ENCODE peak calls at places on chromosome 19, in seven cellular contexts. I is CD8-positive, alpha-beta memory T cell; Y is neural progenitor cell; R is IMR-90; P is tibial nerve; Z is stomach; E is HCT116. L is an unnamed sample. For H3K27me3 and H3K4me1, the result is how much of the 10 kb centered on the place peaks cover.

GRCh38 chr19:13102666-13103584 is at the start of gene LYL1:
- DNase-seq in E (no peak), R (no peak), Y (peak), P (no peak), Z (peak), I (no peak), L (no peak)

GRCh38 chr19:3671680-3672574 is 28.3 kb downstream of the PIP5K1C start:
- DNase-seq in I (no peak), Z (no peak), R (peak), P (no peak), Y (no peak), E (no peak), L (no peak)

GRCh38 chr19:5947435-5947834 is 30.5 kb downstream of the RANBP3 start:
- DNase-seq in R (peak), Y (no peak), P (peak), Z (peak), I (no peak), E (no peak), L (no peak)

GRCh38 chr19:6489278-6490061 is 7.9 kb upstream of the DENND1C start:
- DNase-seq in E (no peak), I (no peak), Y (no peak), Z (no peak), P (no peak), R (no peak), L (no peak)

GRCh38 chr19:45913874-45914830 is at the start of gene NANOS2:
- DNase-seq in Z (no peak), R (no peak), P (no peak), E (peak), Y (peak), I (no peak), L (no peak)

GRCh38 chr19:39339636-39340035 is 2.6 kb upstream of the SAMD4B start:
- DNase-seq in Z (no peak), I (no peak), E (no peak), P (no peak), Y (no peak), R (no peak), L (no peak)

GRCh38 chr19:4233282-4233853 is 4.0 kb downstream of the EBI3 start:
- DNase-seq in I (peak), P (no peak), Z (peak), Y (peak), R (peak), E (peak), L (no peak)

GRCh38 chr19:39941151-39941550 is 6.7 kb upstream of the FCGBP start:
- DNase-seq in Z (peak), Y (no peak), P (no peak), R (no peak), I (no peak), E (no peak), L (no peak)

GRCh38 chr19:38183227-38183914 is 40.7 kb downstream of the DPF1 start:
- DNase-seq in Z (no peak), P (no peak), R (no peak), Y (peak), I (no peak), E (no peak), L (no peak)

GRCh38 chr19:38769635-38770211 is 3.6 kb downstream of the LGALS7 start:
- DNase-seq in R (peak), E (peak), I (peak), Y (peak), Z (peak), P (peak), L (no peak)

GRCh38 chr19:29162694-29163093 is 50.3 kb downstream of the UQCRFS1 start:
- DNase-seq in E (no peak), R (no peak), Y (no peak), I (no peak), P (no peak), Z (no peak), L (no peak)

GRCh38 chr19:19051478-19052213 is 12.1 kb upstream of the SLC25A42 start:
- DNase-seq in E (no peak), Y (no peak), R (no peak), I (no peak), P (no peak), Z (no peak), L (no peak)

GRCh38 chr19:30044273-30045259 is 102.5 kb downstream of the URI1 start:
- DNase-seq in Z (no peak), R (no peak), P (no peak), E (no peak), I (no peak), Y (no peak), L (no peak)

GRCh38 chr19:58558066-58558622 is at the start of gene UBE2M:
- DNase-seq in P (no peak), I (peak), R (no peak), Y (no peak), Z (peak), E (no peak), L (no peak)

GRCh38 chr19:45211751-45212381 is 33.3 kb downstream of the BLOC1S3 start:
- DNase-seq in Y (no peak), Z (peak), P (peak), I (no peak), R (no peak), E (no peak), L (no peak)

GRCh38 chr19:46579286-46579944 is 21.7 kb upstream of the CALM3 start:
- DNase-seq in R (no peak), E (no peak), I (peak), Y (peak), Z (no peak), P (no peak), L (no peak)

GRCh38 chr19:46953955-46954501 is 65.6 kb upstream of the NPAS1 start:
- DNase-seq in Y (no peak), E (no peak), Z (no peak), P (no peak), R (no peak), I (no peak), L (no peak)

GRCh38 chr19:46824887-46825730 is 25.5 kb downstream of the AP2S1 start:
- DNase-seq in R (no peak), Y (no peak), E (no peak), P (no peak), I (no peak), Z (no peak), L (no peak)

GRCh38 chr19:7784856-7785255 is 21.8 kb downstream of the CLEC4M start:
- DNase-seq in R (no peak), Z (no peak), Y (no peak), E (no peak), P (no peak), I (no peak), L (no peak)
- H3K27me3 ChIP-seq in R (under half), Z (under half), Y (half or more), E (under half), P (under half), I (under half), L (under half)

GRCh38 chr19:1861599-1862031 is 1.8 kb downstream of the KLF16 start:
- DNase-seq in Z (no peak), Y (no peak), R (no peak), P (no peak), E (no peak), I (no peak), L (no peak)
- H3K4me1 ChIP-seq in Z (half or more), Y (half or more), R (under half), P (half or more), E (half or more), I (under half), L (half or more)

GRCh38 chr19:2477141-2477710 is 1.3 kb downstream of the GADD45B start:
- DNase-seq in R (peak), Y (peak), Z (peak), P (no peak), I (no peak), E (no peak), L (no peak)

GRCh38 chr19:2477732-2478191 is 1.8 kb downstream of the GADD45B start:
- DNase-seq in P (no peak), Z (no peak), I (peak), Y (no peak), E (no peak), R (peak), L (no peak)

GRCh38 chr19:2478324-2478755 is 2.4 kb downstream of the GADD45B start:
- DNase-seq in R (peak), E (no peak), Y (peak), I (peak), P (peak), Z (peak), L (no peak)

GRCh38 chr19:2479556-2480194 is 3.7 kb downstream of the GADD45B start:
- DNase-seq in Z (no peak), P (no peak), I (no peak), E (no peak), R (no peak), Y (no peak), L (no peak)

DNA sequence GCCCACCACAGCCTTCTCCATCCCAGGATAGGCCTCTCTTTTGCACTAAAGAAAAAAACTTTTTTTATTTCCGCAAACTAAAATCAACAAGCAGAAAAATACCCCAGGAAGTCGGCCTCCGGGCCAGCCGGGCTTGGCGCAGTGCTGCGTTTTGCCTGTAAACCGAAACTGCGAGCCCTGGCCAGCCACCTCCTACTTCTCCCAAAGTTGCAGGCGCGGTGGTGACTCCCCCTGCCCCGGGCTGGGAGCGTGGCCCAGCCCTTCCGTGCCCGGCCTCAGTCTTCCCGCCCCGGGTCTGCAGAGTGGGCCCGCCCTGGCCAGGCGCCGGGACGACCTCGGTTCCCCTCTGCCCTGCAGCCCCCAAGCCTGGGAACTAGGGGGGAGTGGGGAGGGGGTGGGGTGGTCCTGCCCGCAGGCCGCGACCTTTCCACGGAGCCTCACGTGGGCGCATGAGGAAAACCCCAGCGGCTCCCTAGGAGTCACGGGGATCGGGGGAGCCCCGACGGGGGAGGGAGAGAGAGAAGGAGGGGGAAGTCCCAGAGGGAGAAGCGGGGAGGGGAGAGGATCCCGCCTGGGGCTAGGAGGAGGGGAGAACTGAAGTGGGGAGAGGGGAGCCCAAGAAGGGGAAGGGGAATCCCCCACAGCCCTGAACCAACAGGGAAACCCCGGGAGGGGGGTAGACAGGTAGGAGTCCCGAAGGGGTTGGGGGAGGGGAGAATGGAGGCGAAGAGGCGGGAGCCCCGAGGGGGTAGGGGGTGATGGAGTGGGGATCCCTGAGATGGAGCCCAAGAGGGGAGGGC is 3.0 kb downstream of the GADD45B start:
- DNase-seq in I (peak), Z (peak), E (no peak), P (peak), R (peak), Y (peak), L (no peak)
- H3K27me3 ChIP-seq in I (under half), Z (under half), E (under half), P (under half), R (under half), Y (half or more), L (under half)

GRCh38 chr19:1173160-1173844 is 766 bp downstream of the SBNO2 start:
- DNase-seq in R (no peak), P (no peak), Y (peak), Z (no peak), E (no peak), I (no peak), L (no peak)
- H3K4me1 ChIP-seq in R (under half), P (under half), Y (under half), Z (half or more), E (half or more), I (under half), L (half or more)

DNA sequence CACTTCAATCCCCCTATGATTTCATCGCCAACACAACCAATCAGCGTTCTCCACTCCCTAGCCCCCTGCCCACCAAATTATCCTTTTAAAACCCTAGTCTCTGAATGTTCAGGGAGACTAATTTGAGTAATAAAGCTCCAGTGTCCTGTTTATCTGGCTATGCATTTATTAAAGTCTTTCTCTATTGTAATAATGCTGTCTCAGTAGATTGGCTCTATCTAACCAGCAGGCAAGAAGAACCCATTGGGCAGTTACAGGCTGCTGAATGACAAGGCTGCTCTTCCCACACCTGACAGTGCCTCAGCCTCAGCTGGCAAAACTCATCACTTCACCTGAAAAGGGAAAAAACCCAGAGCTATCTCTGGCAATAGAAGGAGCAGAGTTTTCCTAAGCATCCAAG is 20.2 kb upstream of the CHST8 start:
- DNase-seq in Z (peak), E (no peak), Y (no peak), P (no peak), R (no peak), I (no peak), L (no peak)
- H3K27me3 ChIP-seq in Z (under half), E (under half), Y (under half), P (under half), R (under half), I (under half), L (under half)

DNA sequence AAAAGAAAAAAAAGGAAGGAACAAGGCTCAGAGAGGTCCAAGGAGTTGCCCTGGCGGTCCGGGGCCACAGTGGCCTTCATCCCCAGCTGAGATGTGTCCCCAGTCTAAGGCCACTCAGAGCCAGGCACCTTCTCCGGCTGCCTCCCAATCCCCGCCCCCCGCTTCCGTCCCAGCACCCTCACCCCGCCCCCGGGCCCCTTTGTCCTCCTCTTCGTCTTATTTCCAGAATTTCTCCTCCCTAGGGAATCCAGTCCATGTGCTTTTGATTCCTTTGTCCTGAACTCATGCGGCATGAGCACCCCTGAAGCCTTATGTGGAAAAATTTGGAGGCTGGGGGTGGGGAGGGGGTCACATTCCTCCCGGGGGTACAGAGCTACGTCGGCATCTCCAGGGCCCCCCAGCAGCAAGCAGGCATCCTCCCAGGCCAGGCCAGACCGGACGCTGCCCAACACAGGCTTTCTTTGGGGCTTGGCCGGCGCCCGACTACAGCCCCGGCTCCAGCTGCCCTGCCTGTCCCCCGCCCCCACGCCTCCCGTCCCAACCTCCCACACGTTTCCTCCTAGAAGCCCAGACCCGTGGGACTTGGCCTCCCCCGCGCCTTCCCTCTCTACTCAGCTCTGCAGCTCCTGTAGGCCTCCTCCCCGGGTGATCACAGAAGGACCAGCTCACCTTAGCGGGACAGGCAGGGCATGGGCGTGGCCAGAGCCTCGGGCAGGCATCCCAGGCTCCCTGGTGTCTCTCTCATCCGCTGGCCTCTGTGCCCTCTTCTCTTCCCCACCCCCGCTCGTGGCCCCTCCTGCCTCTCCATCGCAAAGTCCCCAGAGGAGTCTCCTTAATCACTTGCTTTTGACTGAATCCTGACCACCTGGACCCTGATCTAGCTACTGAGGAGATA is 17.8 kb upstream of the ADGRE5 start:
- DNase-seq in Y (peak), I (peak), R (peak), Z (peak), E (peak), P (no peak), L (no peak)
- H3K4me1 ChIP-seq in Y (under half), I (half or more), R (under half), Z (under half), E (under half), P (under half), L (under half)

L was measured in vagina.